ENCODE peak calls at places on chromosomes 3 and 15, in six cellular contexts. One of them, this sample, is unnamed.

GRCh38 chr15:33902043-33902442 is 66.3 kb upstream of the CHRM5 start:
- DNase-seq in suprapubic skin: no peak
- DNase-seq in GM12865: no peak
- DNase-seq in ovary: no peak
- DNase-seq in HFF-Myc: no peak
- DNase-seq in heart right ventricle: no peak
- DNase-seq in this sample: no peak

GRCh38 chr3:117962750-117963149 is 1071.9 kb downstream of the IGSF11 start:
- DNase-seq in suprapubic skin: no peak
- DNase-seq in GM12865: no peak
- DNase-seq in ovary: no peak
- DNase-seq in HFF-Myc: no peak
- DNase-seq in heart right ventricle: no peak
- DNase-seq in this sample: no peak

GRCh38 chr3:149368201-149368849 is 9.1 kb downstream of the TM4SF1 start:
- DNase-seq in suprapubic skin: no peak
- DNase-seq in GM12865: no peak
- DNase-seq in ovary: no peak
- DNase-seq in HFF-Myc: no peak
- DNase-seq in heart right ventricle: no peak
- DNase-seq in this sample: no peak

GRCh38 chr3:8278448-8278847 is 223.2 kb upstream of the LMCD1 start:
- DNase-seq in suprapubic skin: no peak
- DNase-seq in GM12865: no peak
- DNase-seq in ovary: no peak
- DNase-seq in HFF-Myc: no peak
- DNase-seq in heart right ventricle: no peak
- DNase-seq in this sample: no peak

GRCh38 chr15:70179309-70179892 is 81.7 kb upstream of the TLE3 start:
- DNase-seq in suprapubic skin: no peak
- DNase-seq in GM12865: no peak
- DNase-seq in ovary: no peak
- DNase-seq in HFF-Myc: no peak
- DNase-seq in heart right ventricle: no peak
- DNase-seq in this sample: no peak

GRCh38 chr3:11132861-11133260 is 21.4 kb upstream of the HRH1 start:
- DNase-seq in suprapubic skin: no peak
- DNase-seq in GM12865: no peak
- DNase-seq in ovary: no peak
- DNase-seq in HFF-Myc: no peak
- DNase-seq in heart right ventricle: no peak
- DNase-seq in this sample: no peak

GRCh38 chr3:129723558-129724324 is 117.3 kb upstream of the PLXND1 start:
- DNase-seq in suprapubic skin: peak; percentile 80
- DNase-seq in GM12865: no peak
- DNase-seq in ovary: peak; percentile 68
- DNase-seq in HFF-Myc: peak; percentile 25
- DNase-seq in heart right ventricle: peak; percentile 26
- DNase-seq in this sample: peak; percentile 19

GRCh38 chr3:72683068-72683467 is 165.2 kb downstream of the SHQ1 start:
- DNase-seq in suprapubic skin: no peak
- DNase-seq in GM12865: peak; percentile 72
- DNase-seq in ovary: no peak
- DNase-seq in HFF-Myc: no peak
- DNase-seq in heart right ventricle: no peak
- DNase-seq in this sample: no peak

GRCh38 chr15:51649659-51650521 is 27.3 kb upstream of the DMXL2 start:
- DNase-seq in suprapubic skin: no peak
- DNase-seq in GM12865: peak; percentile 86
- DNase-seq in ovary: no peak
- DNase-seq in HFF-Myc: peak; percentile 45
- DNase-seq in heart right ventricle: peak; percentile 62
- DNase-seq in this sample: peak; percentile 31

GRCh38 chr3:49914906-49915305 is 11.2 kb upstream of the MST1R start:
- DNase-seq in suprapubic skin: no peak
- DNase-seq in GM12865: no peak
- DNase-seq in ovary: no peak
- DNase-seq in HFF-Myc: no peak
- DNase-seq in heart right ventricle: no peak
- DNase-seq in this sample: no peak

GRCh38 chr15:98870788-98871187 is 136.8 kb downstream of the PGPEP1L start:
- DNase-seq in suprapubic skin: no peak
- DNase-seq in GM12865: no peak
- DNase-seq in ovary: no peak
- DNase-seq in HFF-Myc: no peak
- DNase-seq in heart right ventricle: peak; percentile 62
- DNase-seq in this sample: no peak

GRCh38 chr15:66369773-66370651 is 13.5 kb upstream of the TIPIN start:
- DNase-seq in suprapubic skin: no peak
- DNase-seq in GM12865: peak; percentile 74
- DNase-seq in ovary: no peak
- DNase-seq in HFF-Myc: no peak
- DNase-seq in heart right ventricle: no peak
- DNase-seq in this sample: no peak

GRCh38 chr3:143171141-143171651 is 51.6 kb downstream of the CHST2 start:
- DNase-seq in suprapubic skin: no peak
- DNase-seq in GM12865: peak; percentile 84
- DNase-seq in ovary: no peak
- DNase-seq in HFF-Myc: no peak
- DNase-seq in heart right ventricle: peak; percentile 13
- DNase-seq in this sample: no peak

GRCh38 chr3:189267981-189268613 is 96.3 kb downstream of the TPRG1 start:
- DNase-seq in suprapubic skin: no peak
- DNase-seq in GM12865: no peak
- DNase-seq in ovary: no peak
- DNase-seq in HFF-Myc: no peak
- DNase-seq in heart right ventricle: no peak
- DNase-seq in this sample: no peak

GRCh38 chr3:150528359-150528797 is 17.9 kb downstream of the SERP1 start:
- DNase-seq in suprapubic skin: no peak
- DNase-seq in GM12865: peak; percentile 25
- DNase-seq in ovary: no peak
- DNase-seq in HFF-Myc: no peak
- DNase-seq in heart right ventricle: no peak
- DNase-seq in this sample: no peak

GRCh38 chr3:137771401-137772230 is 7.5 kb downstream of the SOX14 start:
- DNase-seq in suprapubic skin: no peak
- DNase-seq in GM12865: no peak
- DNase-seq in ovary: no peak
- DNase-seq in HFF-Myc: no peak
- DNase-seq in heart right ventricle: no peak
- DNase-seq in this sample: no peak

GRCh38 chr15:100005013-100005412 is 271.8 kb upstream of the LYSMD4 start:
- DNase-seq in suprapubic skin: no peak
- DNase-seq in GM12865: no peak
- DNase-seq in ovary: no peak
- DNase-seq in HFF-Myc: no peak
- DNase-seq in heart right ventricle: no peak
- DNase-seq in this sample: no peak

GRCh38 chr3:197010556-197011351 is 18.9 kb downstream of the MELTF start:
- DNase-seq in suprapubic skin: no peak
- DNase-seq in GM12865: no peak
- DNase-seq in ovary: no peak
- DNase-seq in HFF-Myc: no peak
- DNase-seq in heart right ventricle: no peak
- DNase-seq in this sample: no peak

GRCh38 chr3:197367081-197367780 is 68.8 kb upstream of the DLG1 start:
- DNase-seq in suprapubic skin: no peak
- DNase-seq in GM12865: no peak
- DNase-seq in ovary: no peak
- DNase-seq in HFF-Myc: no peak
- DNase-seq in heart right ventricle: no peak
- DNase-seq in this sample: no peak

GRCh38 chr3:88632226-88632625 is 475.2 kb upstream of the EPHA3 start:
- DNase-seq in suprapubic skin: no peak
- DNase-seq in GM12865: no peak
- DNase-seq in ovary: no peak
- DNase-seq in HFF-Myc: no peak
- DNase-seq in heart right ventricle: no peak
- DNase-seq in this sample: no peak

GRCh38 chr15:39663684-39664083 is 82.8 kb downstream of the THBS1 start:
- DNase-seq in suprapubic skin: no peak
- DNase-seq in GM12865: no peak
- DNase-seq in ovary: no peak
- DNase-seq in HFF-Myc: no peak
- DNase-seq in heart right ventricle: no peak
- DNase-seq in this sample: no peak

GRCh38 chr15:25674948-25675347 is 188.2 kb downstream of the ATP10A start:
- DNase-seq in suprapubic skin: no peak
- DNase-seq in GM12865: no peak
- DNase-seq in ovary: no peak
- DNase-seq in HFF-Myc: no peak
- DNase-seq in heart right ventricle: no peak
- DNase-seq in this sample: no peak

GRCh38 chr3:15241341-15241740 is 35.3 kb downstream of the CAPN7 start:
- DNase-seq in suprapubic skin: no peak
- DNase-seq in GM12865: peak; percentile 60
- DNase-seq in ovary: peak; percentile 69
- DNase-seq in HFF-Myc: no peak
- DNase-seq in heart right ventricle: no peak
- DNase-seq in this sample: no peak

GRCh38 chr15:52224211-52224610 is 33.0 kb upstream of the GNB5 start:
- DNase-seq in suprapubic skin: no peak
- DNase-seq in GM12865: no peak
- DNase-seq in ovary: no peak
- DNase-seq in HFF-Myc: no peak
- DNase-seq in heart right ventricle: no peak
- DNase-seq in this sample: no peak

GRCh38 chr3:183244219-183244618 is 8.8 kb upstream of the B3GNT5 start:
- DNase-seq in suprapubic skin: no peak
- DNase-seq in GM12865: no peak
- DNase-seq in ovary: no peak
- DNase-seq in HFF-Myc: no peak
- DNase-seq in heart right ventricle: peak; percentile 56
- DNase-seq in this sample: no peak

GRCh38 chr3:179149951-179150350 is 1.8 kb downstream of the PIK3CA start:
- DNase-seq in suprapubic skin: no peak
- DNase-seq in GM12865: no peak
- DNase-seq in ovary: no peak
- DNase-seq in HFF-Myc: no peak
- DNase-seq in heart right ventricle: no peak
- DNase-seq in this sample: no peak

GRCh38 chr15:70314652-70315051 is 216.9 kb upstream of the TLE3 start:
- DNase-seq in suprapubic skin: no peak
- DNase-seq in GM12865: no peak
- DNase-seq in ovary: no peak
- DNase-seq in HFF-Myc: no peak
- DNase-seq in heart right ventricle: no peak
- DNase-seq in this sample: no peak

GRCh38 chr3:75171632-75172230 is 492.4 kb upstream of the FRG2C start:
- DNase-seq in suprapubic skin: no peak
- DNase-seq in GM12865: peak; percentile 10
- DNase-seq in ovary: no peak
- DNase-seq in HFF-Myc: no peak
- DNase-seq in heart right ventricle: no peak
- DNase-seq in this sample: no peak

GRCh38 chr3:119227064-119227850 is 13.4 kb downstream of the B4GALT4 start:
- DNase-seq in suprapubic skin: no peak
- DNase-seq in GM12865: no peak
- DNase-seq in ovary: no peak
- DNase-seq in HFF-Myc: peak; percentile 24
- DNase-seq in heart right ventricle: no peak
- DNase-seq in this sample: no peak

GRCh38 chr3:194518652-194519051 is 31.9 kb upstream of the ATP13A3 start:
- DNase-seq in suprapubic skin: no peak
- DNase-seq in GM12865: peak; percentile 9
- DNase-seq in ovary: no peak
- DNase-seq in HFF-Myc: no peak
- DNase-seq in heart right ventricle: no peak
- DNase-seq in this sample: no peak

GRCh38 chr3:98770261-98771039 is 7.3 kb downstream of the ST3GAL6 start:
- DNase-seq in suprapubic skin: no peak
- DNase-seq in GM12865: peak; percentile 76
- DNase-seq in ovary: no peak
- DNase-seq in HFF-Myc: no peak
- DNase-seq in heart right ventricle: peak; percentile 44
- DNase-seq in this sample: no peak

GRCh38 chr3:9948586-9948985 is 3.6 kb downstream of the PRRT3 start:
- DNase-seq in suprapubic skin: no peak
- DNase-seq in GM12865: no peak
- DNase-seq in ovary: no peak
- DNase-seq in HFF-Myc: no peak
- DNase-seq in heart right ventricle: no peak
- DNase-seq in this sample: no peak

GRCh38 chr3:159091936-159092335 is 290.1 kb downstream of the MFSD1 start:
- DNase-seq in suprapubic skin: no peak
- DNase-seq in GM12865: no peak
- DNase-seq in ovary: no peak
- DNase-seq in HFF-Myc: no peak
- DNase-seq in heart right ventricle: no peak
- DNase-seq in this sample: no peak
- TF ChIP-seq CTCF in suprapubic skin: no peak
- TF ChIP-seq CTCF in GM12865: no peak
- TF ChIP-seq CTCF in ovary: no peak
- TF ChIP-seq CTCF in HFF-Myc: no peak
- TF ChIP-seq CTCF in heart right ventricle: no peak
- TF ChIP-seq CTCF in this sample: no peak

GRCh38 chr15:77496710-77497107 is 76.0 kb downstream of the HMG20A start:
- DNase-seq in suprapubic skin: peak; percentile 92
- DNase-seq in GM12865: peak; percentile 75
- DNase-seq in ovary: peak; percentile 89
- DNase-seq in HFF-Myc: peak; percentile 93
- DNase-seq in heart right ventricle: peak; percentile 89
- DNase-seq in this sample: peak; percentile 70
- H3K4me3 ChIP-seq in suprapubic skin: no peak overlapping the region
- H3K4me3 ChIP-seq in GM12865: no peak overlapping the region
- H3K4me3 ChIP-seq in ovary: no peak overlapping the region
- H3K4me3 ChIP-seq in HFF-Myc: peak overlapping the region; percentile 13
- H3K4me3 ChIP-seq in heart right ventricle: no peak overlapping the region
- H3K4me3 ChIP-seq in this sample: no peak overlapping the region

DNA sequence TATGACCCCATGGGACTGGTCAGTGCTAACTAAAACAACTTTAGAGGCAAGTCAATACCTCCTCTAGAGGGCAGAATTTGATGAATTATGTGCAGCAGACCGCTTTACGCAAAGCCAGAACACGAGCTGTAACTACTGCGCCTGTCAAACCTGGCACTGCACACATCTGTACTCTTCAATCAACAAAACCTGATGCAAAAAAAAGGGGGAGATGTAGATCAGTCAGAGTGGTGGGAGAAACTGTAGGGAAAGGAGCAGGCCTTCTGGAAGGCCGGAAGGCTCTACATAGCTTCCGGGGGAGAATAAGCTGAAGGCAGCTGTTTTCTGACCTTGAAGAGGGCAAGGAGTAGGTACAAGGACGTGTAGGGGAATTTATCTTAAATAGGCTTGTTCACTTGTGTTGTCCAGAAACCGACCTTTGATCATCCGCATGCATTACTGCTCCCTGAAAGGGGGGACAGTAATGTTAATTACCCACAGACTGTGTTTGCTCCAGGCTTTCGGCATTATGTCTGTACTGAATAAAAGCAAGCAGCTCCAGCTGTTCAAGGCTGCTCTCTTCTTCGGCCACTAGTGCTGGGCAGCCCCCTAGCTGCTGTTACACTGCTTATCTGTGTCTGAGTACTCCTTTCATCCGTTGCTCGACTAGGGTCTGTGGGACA is 41.0 kb downstream of the GPR160 start:
- DNase-seq in suprapubic skin: no peak
- DNase-seq in GM12865: no peak
- DNase-seq in ovary: no peak
- DNase-seq in HFF-Myc: no peak
- DNase-seq in heart right ventricle: no peak
- DNase-seq in this sample: no peak
- TF ChIP-seq CTCF in suprapubic skin: no peak
- TF ChIP-seq CTCF in GM12865: no peak
- TF ChIP-seq CTCF in ovary: no peak
- TF ChIP-seq CTCF in HFF-Myc: no peak
- TF ChIP-seq CTCF in heart right ventricle: no peak
- TF ChIP-seq CTCF in this sample: peak; percentile 18

GRCh38 chr3:138946554-138947302 is at the start of the genes FOXL2 and FOXL2NB:
- DNase-seq in suprapubic skin: no peak
- DNase-seq in GM12865: no peak
- DNase-seq in ovary: peak; percentile 96
- DNase-seq in HFF-Myc: no peak
- DNase-seq in heart right ventricle: no peak
- DNase-seq in this sample: no peak
- H3K4me3 ChIP-seq in suprapubic skin: peak within 1 kb of the TSS; percentile 53
- H3K4me3 ChIP-seq in GM12865: no peak within 1 kb of the TSS
- H3K4me3 ChIP-seq in ovary: peak within 1 kb of the TSS; percentile 75
- H3K4me3 ChIP-seq in HFF-Myc: peak within 1 kb of the TSS; percentile 44
- H3K4me3 ChIP-seq in heart right ventricle: peak within 1 kb of the TSS; percentile 31
- H3K4me3 ChIP-seq in this sample: peak within 1 kb of the TSS; percentile 42